ENCODE peak calls at places on chromosome 17, in five cellular contexts. V is globus pallidus; A is activated T-cell treated with anti-CD3 and anti-CD28 coated beads for 1 hour; F is stimulated activated CD4-positive, alpha-beta T cell treated with anti-CD3 and anti-CD28 coated beads, Interleukin-1b, Interleukin-23, amount 100 ng/mL, for 1 hour; I is GM23248. D is an unnamed sample.

GRCh38 chr17:39547713-39548478 is 59.8 kb downstream of the NEUROD2 start:
- DNase-seq in A (peak; percentile 72), V (no peak), F (peak; percentile 67), I (peak; percentile 47), D (peak; percentile 42)

GRCh38 chr17:1583569-1583968 is 21.0 kb upstream of the PITPNA start:
- DNase-seq in V (no peak), A (no peak), I (no peak), F (no peak), D (no peak)

GRCh38 chr17:77489898-77490265 is 349.1 kb downstream of the SEC14L1 start:
- DNase-seq in I (peak; percentile 55), V (peak; percentile 79), F (no peak), A (no peak), D (peak; percentile 75)

GRCh38 chr17:21199856-21200255 is 14.1 kb downstream of the TMEM11 start:
- DNase-seq in A (no peak), I (no peak), V (no peak), F (no peak), D (no peak)

GRCh38 chr17:16989953-16990860 is 18.3 kb upstream of the TNFRSF13B start:
- DNase-seq in F (no peak), A (no peak), V (no peak), I (peak; percentile 78), D (no peak)

GRCh38 chr17:78484300-78485159 is 92.7 kb downstream of the DNAH17 start:
- DNase-seq in A (peak; percentile 40), I (peak; percentile 50), V (peak; percentile 56), F (peak; percentile 39), D (peak; percentile 44)

GRCh38 chr17:39926135-39926587 is 1.2 kb downstream of the ORMDL3 start:
- DNase-seq in F (no peak), A (no peak), I (peak; percentile 28), V (no peak), D (no peak)

GRCh38 chr17:41654134-41654907 is 29.9 kb upstream of the KRT17 start:
- DNase-seq in V (no peak), F (no peak), I (no peak), A (no peak), D (no peak)

D was measured in midbrain.